ENCODE peak calls at places on chromosome 18, in four cellular contexts. Z is CD8-positive, alpha-beta T cell; I is foreskin fibroblast; H is DND-41. G is an unnamed sample.

GRCh38 chr18:50038448-50038847 is 156.5 kb downstream of the MYO5B start:
- DNase-seq in Z (no peak), I (peak; percentile 22), H (no peak), G (no peak)

GRCh38 chr18:77635441-77635840 is 385.8 kb downstream of the GALR1 start:
- DNase-seq in Z (no peak), I (no peak), H (no peak), G (no peak)

GRCh38 chr18:34923911-34924310 is 117.3 kb upstream of the MAPRE2 start:
- DNase-seq in Z (no peak), I (no peak), H (no peak), G (no peak)

GRCh38 chr18:48392266-48392665 is 16.9 kb downstream of the ZBTB7C start:
- DNase-seq in Z (no peak), I (no peak), H (no peak), G (no peak)

GRCh38 chr18:74249181-74249968 is 42.4 kb downstream of the CYB5A start:
- DNase-seq in Z (no peak), I (peak; percentile 91), H (no peak), G (no peak)

GRCh38 chr18:3710712-3711269 is 260.8 kb downstream of the TGIF1 start:
- DNase-seq in Z (no peak), I (peak; percentile 68), H (no peak), G (peak; percentile 20)

GRCh38 chr18:79361766-79362522 is 33.8 kb upstream of the NFATC1 start:
- DNase-seq in Z (no peak), I (peak; percentile 50), H (no peak), G (no peak)

GRCh38 chr18:30280861-30281470 is 761.6 kb downstream of the DSC3 start:
- DNase-seq in Z (no peak), I (peak; percentile 29), H (peak; percentile 20), G (peak; percentile 23)

GRCh38 chr18:39039828-39040227 is 1474.2 kb upstream of the CELF4 start:
- DNase-seq in Z (no peak), I (no peak), H (no peak), G (no peak)

GRCh38 chr18:28767781-28768211 is 590.9 kb upstream of the CDH2 start:
- DNase-seq in Z (no peak), I (peak; percentile 68), H (no peak), G (no peak)

GRCh38 chr18:25166113-25166512 is 185.9 kb downstream of the ZNF521 start:
- DNase-seq in Z (no peak), I (no peak), H (no peak), G (no peak)

GRCh38 chr18:25169701-25170100 is 182.3 kb downstream of the ZNF521 start:
- DNase-seq in Z (no peak), I (peak; percentile 36), H (no peak), G (no peak)

GRCh38 chr18:25164211-25164836 is 187.6 kb downstream of the ZNF521 start:
- DNase-seq in Z (no peak), I (no peak), H (no peak), G (peak; percentile 11)

GRCh38 chr18:25168011-25168410 is 184.0 kb downstream of the ZNF521 start:
- DNase-seq in Z (no peak), I (no peak), H (no peak), G (no peak)

GRCh38 chr18:25164837-25165791 is 186.9 kb downstream of the ZNF521 start:
- DNase-seq in Z (no peak), I (peak; percentile 59), H (no peak), G (no peak)
- TF ChIP-seq CTCF in Z (no peak), I (no peak), H (no peak), G (no peak)

DNA sequence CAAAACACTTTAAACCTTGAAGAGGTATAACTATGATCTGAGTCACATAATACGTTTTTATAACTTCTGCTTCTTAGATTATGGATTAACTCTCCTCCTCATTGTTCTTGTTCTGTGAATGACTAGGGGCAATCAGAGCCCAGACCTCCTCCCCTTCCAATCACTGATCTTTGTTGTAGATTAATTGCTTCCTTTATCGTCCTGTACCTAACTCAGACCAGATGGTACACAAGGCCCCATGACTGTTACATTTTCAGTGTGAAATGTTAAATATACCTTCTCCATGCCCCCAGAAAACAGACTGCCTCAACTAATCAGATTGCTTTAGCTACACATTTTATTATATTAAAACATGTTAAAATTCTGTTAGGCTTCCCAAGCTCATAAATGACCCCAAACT is 211.7 kb downstream of the RNF152 start:
- DNase-seq in Z (no peak), I (no peak), H (no peak), G (no peak)
- TF ChIP-seq CTCF in Z (no peak), I (no peak), H (no peak), G (no peak)

GRCh38 chr18:9720327-9720726 is 12.2 kb downstream of the RAB31 start:
- DNase-seq in Z (no peak), I (no peak), H (no peak), G (no peak)

GRCh38 chr18:9721893-9722515 is 13.9 kb downstream of the RAB31 start:
- DNase-seq in Z (no peak), I (no peak), H (no peak), G (no peak)

GRCh38 chr18:9724797-9725196 is 16.7 kb downstream of the RAB31 start:
- DNase-seq in Z (no peak), I (no peak), H (no peak), G (no peak)

GRCh38 chr18:9719421-9719981 is 11.4 kb downstream of the RAB31 start:
- DNase-seq in Z (no peak), I (peak; percentile 83), H (no peak), G (no peak)

GRCh38 chr18:9722691-9723090 is 14.6 kb downstream of the RAB31 start:
- DNase-seq in Z (no peak), I (no peak), H (no peak), G (peak; percentile 12)
- TF ChIP-seq CTCF in Z (no peak), I (no peak), H (peak; percentile 30), G (peak; percentile 30)

GRCh38 chr18:46518438-46518837 is 138.6 kb downstream of the LOXHD1 start:
- DNase-seq in Z (no peak), I (no peak), H (no peak), G (no peak)
- TF ChIP-seq CTCF in Z (no peak), I (no peak), H (no peak), G (no peak)

DNA sequence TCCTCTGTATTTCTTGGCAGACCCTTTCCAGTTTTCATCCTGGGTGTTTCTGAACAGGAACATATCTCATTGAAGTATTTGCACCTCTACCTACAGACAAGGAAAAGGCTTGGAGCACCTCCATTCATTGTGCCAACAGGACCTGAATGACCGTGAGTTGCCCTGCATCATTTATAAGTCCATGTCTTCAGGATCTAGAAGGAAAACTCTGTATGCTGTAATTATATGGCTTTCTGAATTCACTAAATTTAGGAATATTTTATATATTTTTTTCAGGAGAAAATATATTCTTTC is 402.3 kb upstream of the SLC14A2 start:
- DNase-seq in Z (no peak), I (no peak), H (no peak), G (no peak)
- TF ChIP-seq CTCF in Z (peak; percentile 27), I (no peak), H (no peak), G (no peak)

G was measured in OCI-LY7.